ENCODE peak calls at places on chromosome 18, in five cellular contexts. B is astrocyte of the spinal cord, F is astrocyte of the hippocampus, O is neuronal stem cell, U is left ventricle myocardium inferior. Y is an unnamed sample.

GRCh38 chr18:48186084-48186798 is 222.9 kb downstream of the ZBTB7C start:
- DNase-seq in B (no peak), F (peak), O (peak), U (no peak), Y (no peak)

GRCh38 chr18:3008546-3008945 is 4.4 kb downstream of the LPIN2 start:
- DNase-seq in B (peak), F (peak), O (no peak), U (no peak), Y (peak)

GRCh38 chr18:52288403-52289004 is 51.5 kb upstream of the DCC start:
- DNase-seq in B (no peak), F (peak), O (peak), U (no peak), Y (no peak)

GRCh38 chr18:28961669-28962228 is 784.8 kb upstream of the CDH2 start:
- DNase-seq in B (no peak), F (peak), O (peak), U (no peak), Y (no peak)

GRCh38 chr18:64032312-64032711 is 62.4 kb downstream of the SERPINB8 start:
- DNase-seq in B (no peak), F (no peak), O (no peak), U (no peak), Y (no peak)

GRCh38 chr18:22977847-22978701 is 44.9 kb downstream of the RBBP8 start:
- DNase-seq in B (peak), F (peak), O (no peak), U (no peak), Y (peak)

GRCh38 chr18:77106331-77106730 is 26.3 kb downstream of the MBP start:
- DNase-seq in B (no peak), F (no peak), O (no peak), U (no peak), Y (no peak)

GRCh38 chr18:79507546-79508480 is 112.1 kb downstream of the NFATC1 start:
- DNase-seq in B (peak), F (peak), O (no peak), U (peak), Y (no peak)

GRCh38 chr18:3286165-3286564 is 24.2 kb downstream of the MYL12B start:
- DNase-seq in B (no peak), F (no peak), O (no peak), U (no peak), Y (no peak)

GRCh38 chr18:49837889-49838288 is 24.6 kb upstream of the ACAA2 start:
- DNase-seq in B (no peak), F (no peak), O (no peak), U (no peak), Y (no peak)

GRCh38 chr18:45667056-45667455 is 51.8 kb downstream of the SLC14A2 start:
- DNase-seq in B (no peak), F (no peak), O (no peak), U (no peak), Y (no peak)

GRCh38 chr18:9736942-9737813 is 29.1 kb downstream of the RAB31 start:
- DNase-seq in B (peak), F (peak), O (no peak), U (no peak), Y (no peak)

GRCh38 chr18:50306944-50307343 is 19.5 kb upstream of the CXXC1 start:
- DNase-seq in B (peak), F (peak), O (no peak), U (no peak), Y (no peak)

GRCh38 chr18:34590503-34590902 is 119.6 kb upstream of the DTNA start:
- DNase-seq in B (no peak), F (peak), O (no peak), U (no peak), Y (no peak)

GRCh38 chr18:58249677-58250076 is 205.7 kb downstream of the NEDD4L start:
- DNase-seq in B (no peak), F (no peak), O (no peak), U (no peak), Y (no peak)